ENCODE peak calls at places on chromosome 22, in five cellular contexts. O, R, Z, V and P are unnamed samples. For H3K9me3, the result is how much of the 10 kb centered on the place peaks cover.

GRCh38 chr22:38355275-38355674 is 38.0 kb upstream of the CSNK1E start:
- DNase-seq in Z (no peak), V (no peak), R (peak), O (no peak), P (peak)

GRCh38 chr22:41561335-41561734 is 525 bp downstream of the CSDC2 start:
- DNase-seq in R (no peak), Z (no peak), V (no peak), O (peak), P (no peak)

GRCh38 chr22:44102856-44103255 is 77.9 kb upstream of the PARVG start:
- DNase-seq in Z (no peak), V (no peak), O (no peak), R (peak), P (peak)

GRCh38 chr22:41242396-41243117 is 1.8 kb upstream of the CHADL start:
- DNase-seq in V (no peak), O (no peak), R (no peak), Z (no peak), P (no peak)

GRCh38 chr22:32723632-32724031 is 77.9 kb upstream of the TIMP3 start:
- DNase-seq in R (peak), V (no peak), O (peak), Z (no peak), P (peak)

GRCh38 chr22:30822216-30823014 is 127.7 kb downstream of the OSBP2 start:
- DNase-seq in R (no peak), Z (no peak), O (no peak), V (no peak), P (no peak)

GRCh38 chr22:41256898-41257260 is 16.1 kb upstream of the CHADL start:
- DNase-seq in R (no peak), Z (no peak), O (no peak), V (peak), P (no peak)

GRCh38 chr22:21778705-21779363 is 43.2 kb upstream of the YPEL1 start:
- DNase-seq in O (no peak), R (no peak), V (no peak), Z (no peak), P (no peak)

GRCh38 chr22:46013460-46014416 is 36.8 kb upstream of the WNT7B start:
- DNase-seq in V (peak), Z (peak), O (peak), R (peak), P (peak)

GRCh38 chr22:41367039-41367679 is 14.6 kb upstream of the TEF start:
- DNase-seq in O (peak), V (peak), Z (peak), R (peak), P (peak)

GRCh38 chr22:27474711-27475547 is 326.6 kb downstream of the MN1 start:
- DNase-seq in R (no peak), V (peak), O (peak), Z (peak), P (no peak)

GRCh38 chr22:36455571-36456458 is 25.6 kb downstream of the TXN2 start:
- DNase-seq in O (peak), V (no peak), R (no peak), Z (no peak), P (peak)

GRCh38 chr22:19085233-19086043 is 36.8 kb downstream of the DGCR2 start:
- DNase-seq in R (no peak), V (peak), Z (peak), O (no peak), P (no peak)

GRCh38 chr22:45763236-45763624 is 91.6 kb downstream of the ATXN10 start:
- DNase-seq in R (no peak), Z (no peak), O (no peak), V (no peak), P (no peak)

GRCh38 chr22:42347281-42347824 is 76.9 kb upstream of the TCF20 start:
- DNase-seq in R (no peak), O (no peak), Z (no peak), V (no peak), P (no peak)

GRCh38 chr22:31343235-31344191 is 2.6 kb downstream of the PATZ1 start:
- DNase-seq in Z (no peak), O (peak), R (peak), V (peak), P (peak)

GRCh38 chr22:30636226-30637077 is 871 bp downstream of the SLC35E4 start:
- DNase-seq in O (peak), Z (no peak), R (peak), V (peak), P (peak)

GRCh38 chr22:35154937-35155387 is 89.0 kb downstream of the ISX start:
- DNase-seq in R (no peak), V (peak), Z (peak), O (peak), P (peak)

GRCh38 chr22:38267086-38267485 is 5.7 kb downstream of the TMEM184B start:
- DNase-seq in V (no peak), Z (no peak), O (no peak), R (no peak), P (no peak)

GRCh38 chr22:19789406-19789805 is 28.8 kb downstream of the TBX1 start:
- DNase-seq in Z (no peak), V (no peak), R (peak), O (no peak), P (peak)

GRCh38 chr22:39956932-39957664 is 3.1 kb upstream of the TMA7B start:
- DNase-seq in O (no peak), V (no peak), Z (no peak), R (no peak), P (no peak)

GRCh38 chr22:35299717-35300497 is at the start of gene TOM1:
- DNase-seq in O (peak), V (peak), Z (peak), R (peak), P (peak)

GRCh38 chr22:36326178-36327161 is 61.3 kb downstream of the MYH9 start:
- DNase-seq in V (no peak), R (peak), O (no peak), Z (no peak), P (no peak)

GRCh38 chr22:36405671-36406070 is 17.9 kb upstream of the MYH9 start:
- DNase-seq in V (peak), R (no peak), Z (no peak), O (peak), P (peak)

GRCh38 chr22:39292561-39293074 is 26.8 kb downstream of the RPL3 start:
- DNase-seq in O (peak), Z (peak), R (peak), V (peak), P (peak)

GRCh38 chr22:36258750-36259619 is 6.1 kb downstream of the APOL1 start:
- DNase-seq in O (no peak), R (peak), Z (no peak), V (no peak), P (no peak)

GRCh38 chr22:44682556-44683168 is 19.3 kb upstream of the PRR5 start:
- DNase-seq in V (no peak), R (no peak), O (no peak), Z (no peak), P (no peak)

GRCh38 chr22:31926969-31927368 is 17.4 kb upstream of the YWHAH start:
- DNase-seq in Z (no peak), R (peak), V (no peak), O (no peak), P (peak)

GRCh38 chr22:47570851-47571250 is 808.4 kb downstream of the TBC1D22A start:
- DNase-seq in O (no peak), R (no peak), V (no peak), Z (no peak), P (no peak)
- H3K9me3 ChIP-seq in O (under half), R (under half), V (under half), Z (under half), P (under half)

GRCh38 chr22:50621948-50622722 is 5.8 kb downstream of the ARSA start:
- DNase-seq in V (peak), O (peak), Z (no peak), R (peak), P (peak)

GRCh38 chr22:50622723-50623327 is 5.1 kb downstream of the ARSA start:
- DNase-seq in V (no peak), Z (no peak), O (peak), R (peak), P (peak)

GRCh38 chr22:50620861-50621490 is 7.0 kb downstream of the ARSA start:
- DNase-seq in R (peak), V (peak), O (no peak), Z (no peak), P (peak)

GRCh38 chr22:50624347-50625130 is 3.4 kb downstream of the ARSA start:
- DNase-seq in V (no peak), Z (no peak), R (no peak), O (no peak), P (peak)

DNA sequence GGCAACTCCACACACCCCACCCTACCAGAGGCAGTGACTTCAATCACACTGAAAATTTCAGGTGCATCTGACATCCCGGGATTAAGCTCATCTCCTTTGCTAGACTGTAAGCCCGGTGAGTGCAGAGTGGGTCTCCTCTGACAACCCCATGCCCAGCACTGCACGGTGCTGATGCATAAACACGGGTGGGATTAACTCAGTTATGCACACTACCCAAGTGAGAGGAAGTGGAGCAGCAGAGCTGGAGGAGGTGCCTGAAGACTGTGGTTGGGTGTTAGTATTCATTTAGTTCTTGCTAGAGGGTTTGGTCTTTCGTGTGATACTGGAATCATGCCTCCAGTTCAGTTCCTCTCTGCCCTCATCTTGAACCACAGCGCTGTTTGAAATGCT is 6.5 kb downstream of the ARSA start:
- DNase-seq in R (no peak), V (no peak), Z (no peak), O (peak), P (peak)
- H3K4me3 ChIP-seq in R (peak), V (peak), Z (peak), O (no peak), P (peak)

GRCh38 chr22:23369054-23369685 is 188.9 kb downstream of the BCR start:
- DNase-seq in R (no peak), O (no peak), Z (no peak), V (no peak), P (no peak)

GRCh38 chr22:23365524-23365923 is 185.2 kb downstream of the BCR start:
- DNase-seq in O (no peak), Z (no peak), V (peak), R (no peak), P (no peak)

GRCh38 chr22:23363683-23364082 is 183.4 kb downstream of the BCR start:
- DNase-seq in Z (no peak), R (no peak), O (no peak), V (no peak), P (no peak)

GRCh38 chr22:23364389-23364788 is 184.1 kb downstream of the BCR start:
- DNase-seq in R (no peak), Z (no peak), O (no peak), V (no peak), P (no peak)

DNA sequence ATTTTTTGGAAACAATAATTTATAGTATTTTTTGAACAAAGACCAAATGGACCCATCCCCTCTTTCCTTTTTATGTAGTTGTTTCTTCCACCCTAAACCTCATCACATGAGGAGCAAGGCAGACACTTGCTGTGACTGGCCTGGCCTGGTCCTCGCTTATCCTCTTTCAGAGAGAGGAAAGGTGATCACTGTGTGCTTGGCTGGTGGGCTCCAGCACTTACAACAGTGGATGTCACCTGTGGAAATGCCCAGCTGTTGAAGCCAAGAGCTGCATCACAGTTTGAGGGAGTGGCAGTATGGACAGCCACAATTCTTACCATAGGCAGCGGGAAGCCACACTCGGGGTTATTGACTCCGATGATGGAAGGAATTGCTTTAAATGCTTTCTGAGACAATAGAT is 185.7 kb downstream of the BCR start:
- DNase-seq in O (no peak), Z (no peak), V (no peak), R (no peak), P (no peak)
- H3K9me3 ChIP-seq in O (under half), Z (under half), V (under half), R (under half), P (under half)

GRCh38 chr22:28813772-28814518 is 13.6 kb upstream of the XBP1 start:
- DNase-seq in R (peak), V (no peak), Z (no peak), O (peak), P (peak)

GRCh38 chr22:28812491-28812890 is 12.1 kb upstream of the XBP1 start:
- DNase-seq in R (peak), O (no peak), V (no peak), Z (no peak), P (peak)

GRCh38 chr22:28815101-28815500 is 14.7 kb upstream of the XBP1 start:
- DNase-seq in R (peak), O (no peak), V (no peak), Z (no peak), P (peak)

GRCh38 chr22:28808716-28809355 is 8.5 kb upstream of the XBP1 start:
- DNase-seq in O (no peak), Z (no peak), R (peak), V (no peak), P (no peak)

DNA sequence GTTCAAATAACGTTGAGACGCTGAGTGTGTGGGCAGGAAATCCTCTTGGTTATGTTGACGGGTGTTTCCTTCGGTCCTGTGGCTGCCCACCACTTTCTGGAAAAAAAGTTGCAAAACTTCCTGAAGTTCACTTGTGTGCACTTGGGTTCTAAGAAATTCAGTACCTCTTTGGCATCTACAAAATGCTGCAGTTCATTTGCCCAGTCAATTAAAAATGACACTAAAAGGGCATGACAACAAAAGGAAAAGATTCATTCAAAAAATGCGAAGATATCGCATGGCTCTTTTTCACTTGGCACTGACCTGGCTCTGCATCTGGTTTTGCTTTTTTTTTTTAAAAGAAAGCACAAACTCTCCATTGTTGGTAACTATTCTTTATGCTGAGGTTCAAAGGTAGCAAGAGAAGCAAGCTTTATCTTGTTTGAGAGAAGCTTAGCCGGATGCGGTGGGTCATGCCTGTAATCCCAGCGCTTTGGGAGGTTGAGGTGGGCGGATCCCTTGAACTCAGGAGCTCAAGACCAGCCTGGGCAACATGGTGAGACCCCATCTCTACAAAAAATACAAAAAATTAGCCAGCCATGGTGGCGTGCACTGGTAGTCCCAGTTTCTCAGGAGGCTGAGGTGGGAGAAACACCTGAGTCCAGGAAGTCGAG is 10.6 kb upstream of the XBP1 start:
- DNase-seq in Z (no peak), O (peak), V (no peak), R (peak), P (peak)
- H3K4me3 ChIP-seq in Z (no peak), O (no peak), V (no peak), R (no peak), P (peak)

GRCh38 chr22:49348631-49349030 is 479.0 kb downstream of the BRD1 start:
- DNase-seq in R (peak), V (no peak), Z (no peak), O (no peak), P (peak)
- H3K9me3 ChIP-seq in R (under half), V (under half), Z (under half), O (under half), P (under half)

GRCh38 chr22:25083414-25084166 is 116.1 kb upstream of the CRYBB3 start:
- DNase-seq in R (no peak), V (no peak), O (peak), Z (no peak), P (no peak)
- H3K4me3 ChIP-seq in R (no peak), V (no peak), O (no peak), Z (no peak), P (no peak)

GRCh38 chr22:48781868-48782267 is 1045.8 kb downstream of the BRD1 start:
- DNase-seq in O (no peak), R (no peak), Z (no peak), V (no peak), P (no peak)

GRCh38 chr22:48782326-48782725 is 1045.3 kb downstream of the BRD1 start:
- DNase-seq in V (no peak), R (no peak), Z (no peak), O (no peak), P (no peak)

GRCh38 chr22:48780597-48781277 is 1046.9 kb downstream of the BRD1 start:
- DNase-seq in V (no peak), R (no peak), Z (no peak), O (no peak), P (no peak)

GRCh38 chr22:48779661-48780596 is 1047.7 kb downstream of the BRD1 start:
- DNase-seq in Z (no peak), V (no peak), O (no peak), R (no peak), P (no peak)

DNA sequence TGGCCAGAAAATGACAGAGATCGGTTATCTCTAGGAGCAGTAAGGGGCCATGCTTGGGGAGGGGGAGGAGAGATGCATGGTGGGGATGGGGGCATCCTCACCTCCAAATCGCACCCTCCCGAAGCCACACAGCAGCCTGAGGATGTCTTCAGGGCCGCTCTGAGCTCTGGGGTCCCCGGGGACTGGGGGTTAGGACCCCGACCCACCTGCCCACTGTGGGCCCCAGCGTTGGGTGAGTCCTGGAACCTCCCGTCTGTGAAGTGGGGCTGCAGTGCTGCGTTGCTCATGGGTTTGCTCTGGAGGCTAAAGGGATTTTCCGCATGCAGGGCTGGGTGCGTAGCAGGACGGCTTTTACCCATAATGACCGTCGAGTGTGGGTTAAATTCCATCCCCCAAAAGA is 1046.3 kb downstream of the BRD1 start:
- DNase-seq in V (no peak), R (no peak), O (no peak), Z (no peak), P (no peak)
- H3K9me3 ChIP-seq in V (under half), R (under half), O (under half), Z (under half), P (under half)

GRCh38 chr22:23137905-23138520 is 3.8 kb downstream of the RSPH14 start:
- DNase-seq in Z (no peak), V (no peak), O (peak), R (no peak), P (no peak)
- H3K4me3 ChIP-seq in Z (no peak), V (no peak), O (no peak), R (no peak), P (no peak)